ENCODE peak calls at places on chromosomes 2 and 18, in ten cellular contexts. W is endodermal cell, F is endothelial cell of umbilical vein, S is K562, E is IMR-90, H is fibroblast of lung, C is PC-3, N is astrocyte, P is keratinocyte, J is GM12878. L is an unnamed sample.

GRCh38 chr2:241959751-241960269 is 90.3 kb downstream of the RTP5 start:
- DNase-seq in F (no peak), W (no peak), N (no peak), E (no peak), J (no peak), S (no peak), H (no peak), C (no peak), P (no peak), L (no peak)

GRCh38 chr2:241291152-241291551 is 24.3 kb downstream of the HDLBP start:
- DNase-seq in N (no peak), F (no peak), J (no peak), W (no peak), P (no peak), H (no peak), E (no peak), S (no peak), C (no peak), L (no peak)

GRCh38 chr18:11052800-11053199 is 96.6 kb downstream of the PIEZO2 start:
- DNase-seq in N (peak; percentile 34), P (no peak), J (no peak), C (no peak), E (peak; percentile 81), S (no peak), F (no peak), W (no peak), H (peak; percentile 36), L (no peak)

GRCh38 chr18:38459086-38459485 is 893.5 kb upstream of the CELF4 start:
- DNase-seq in C (no peak), W (no peak), N (no peak), J (no peak), P (no peak), E (no peak), F (no peak), S (no peak), H (no peak), L (no peak)

GRCh38 chr2:179543361-179543901 is 278.8 kb upstream of the SESTD1 start:
- DNase-seq in F (no peak), P (no peak), E (peak; percentile 10), C (peak; percentile 59), H (peak; percentile 2), J (no peak), S (no peak), W (no peak), N (peak; percentile 41), L (no peak)

GRCh38 chr2:166784296-166784946 is 103.9 kb upstream of the XIRP2 start:
- DNase-seq in J (no peak), H (no peak), W (peak; percentile 50), E (no peak), P (no peak), N (no peak), S (no peak), F (no peak), C (no peak), L (no peak)

GRCh38 chr2:8438476-8438875 is 243.4 kb upstream of the ID2 start:
- DNase-seq in N (no peak), F (no peak), C (no peak), E (no peak), H (no peak), S (no peak), P (no peak), W (no peak), J (no peak), L (no peak)

GRCh38 chr2:138421971-138422335 is 79.6 kb upstream of the SPOPL start:
- DNase-seq in P (peak; percentile 79), C (peak; percentile 88), S (no peak), E (peak; percentile 76), H (peak; percentile 68), F (peak; percentile 83), J (no peak), N (peak; percentile 87), W (no peak), L (no peak)

GRCh38 chr2:45820048-45820447 is 168.6 kb downstream of the PRKCE start:
- DNase-seq in W (no peak), C (no peak), P (no peak), H (no peak), F (no peak), N (no peak), J (no peak), S (no peak), E (no peak), L (no peak)

GRCh38 chr2:1891147-1891546 is 146.8 kb upstream of the PXDN start:
- DNase-seq in C (no peak), N (no peak), S (no peak), W (no peak), E (no peak), F (no peak), J (no peak), H (no peak), P (no peak), L (no peak)

GRCh38 chr2:42053482-42053790 is 5.6 kb downstream of the PKDCC start:
- DNase-seq in N (no peak), S (no peak), J (no peak), C (no peak), E (no peak), P (no peak), W (no peak), H (no peak), F (no peak), L (no peak)

GRCh38 chr2:217289909-217290283 is 430.0 kb upstream of the TNP1 start:
- DNase-seq in S (no peak), F (no peak), E (peak; percentile 69), C (peak; percentile 74), J (no peak), H (peak; percentile 42), W (no peak), P (no peak), N (peak; percentile 91), L (no peak)

GRCh38 chr2:1864981-1865421 is 120.7 kb upstream of the PXDN start:
- DNase-seq in S (no peak), N (no peak), C (no peak), F (no peak), J (no peak), W (peak; percentile 66), P (no peak), H (no peak), E (no peak), L (no peak)

GRCh38 chr18:3875376-3875775 is 425.4 kb downstream of the TGIF1 start:
- DNase-seq in C (no peak), W (no peak), J (no peak), P (no peak), F (no peak), H (no peak), E (no peak), N (no peak), S (no peak), L (no peak)

GRCh38 chr2:113085542-113085941 is 17.8 kb downstream of the IL1F10 start:
- DNase-seq in N (no peak), C (no peak), P (no peak), E (no peak), S (no peak), F (no peak), H (no peak), J (no peak), W (no peak), L (no peak)

GRCh38 chr2:113081458-113082210 is 13.9 kb downstream of the IL1F10 start:
- DNase-seq in C (no peak), H (no peak), J (no peak), N (no peak), P (no peak), F (no peak), E (no peak), S (no peak), W (no peak), L (no peak)

GRCh38 chr2:113088173-113088992 is 20.6 kb downstream of the IL1F10 start:
- DNase-seq in E (no peak), F (no peak), C (no peak), H (no peak), P (no peak), S (no peak), N (no peak), W (no peak), J (no peak), L (no peak)

GRCh38 chr2:113083311-113083710 is 15.5 kb downstream of the IL1F10 start:
- DNase-seq in S (no peak), W (no peak), H (no peak), F (no peak), E (no peak), N (no peak), P (no peak), C (no peak), J (no peak), L (no peak)

GRCh38 chr2:113084249-113085000 is 16.7 kb downstream of the IL1F10 start:
- DNase-seq in J (no peak), H (peak; percentile 18), C (peak; percentile 60), N (no peak), F (no peak), W (no peak), E (no peak), P (no peak), S (no peak), L (no peak)
- TF ChIP-seq CTCF in J (peak; percentile 28), H (peak; percentile 49), C (peak; percentile 75), N (peak; percentile 52), F (peak; percentile 10), W (peak; percentile 69), E (peak; percentile 29), P (peak; percentile 51), S (no peak), L (peak; percentile 32)

GRCh38 chr2:60837123-60837522 is 44.3 kb upstream of the REL start:
- DNase-seq in F (no peak), N (no peak), W (no peak), E (no peak), H (no peak), J (peak; percentile 80), P (no peak), C (no peak), S (no peak), L (no peak)
- H3K9ac ChIP-seq in F (no peak overlapping the region), N (no peak overlapping the region), W (no peak overlapping the region), E (no peak overlapping the region), H (no peak overlapping the region), J (no peak overlapping the region), P (no peak overlapping the region), C (no peak overlapping the region), S (no peak overlapping the region), L (no peak overlapping the region)

GRCh38 chr2:109260886-109261700 is 132.1 kb downstream of the SH3RF3 start:
- DNase-seq in E (peak; percentile 34), F (no peak), S (no peak), J (no peak), W (peak; percentile 80), H (no peak), C (peak; percentile 18), N (no peak), P (no peak), L (no peak)
- TF ChIP-seq CTCF in E (peak; percentile 34), F (peak; percentile 45), S (peak; percentile 17), J (peak; percentile 31), W (peak; percentile 68), H (peak; percentile 35), C (peak; percentile 51), N (peak; percentile 18), P (no peak), L (peak; percentile 21)

DNA sequence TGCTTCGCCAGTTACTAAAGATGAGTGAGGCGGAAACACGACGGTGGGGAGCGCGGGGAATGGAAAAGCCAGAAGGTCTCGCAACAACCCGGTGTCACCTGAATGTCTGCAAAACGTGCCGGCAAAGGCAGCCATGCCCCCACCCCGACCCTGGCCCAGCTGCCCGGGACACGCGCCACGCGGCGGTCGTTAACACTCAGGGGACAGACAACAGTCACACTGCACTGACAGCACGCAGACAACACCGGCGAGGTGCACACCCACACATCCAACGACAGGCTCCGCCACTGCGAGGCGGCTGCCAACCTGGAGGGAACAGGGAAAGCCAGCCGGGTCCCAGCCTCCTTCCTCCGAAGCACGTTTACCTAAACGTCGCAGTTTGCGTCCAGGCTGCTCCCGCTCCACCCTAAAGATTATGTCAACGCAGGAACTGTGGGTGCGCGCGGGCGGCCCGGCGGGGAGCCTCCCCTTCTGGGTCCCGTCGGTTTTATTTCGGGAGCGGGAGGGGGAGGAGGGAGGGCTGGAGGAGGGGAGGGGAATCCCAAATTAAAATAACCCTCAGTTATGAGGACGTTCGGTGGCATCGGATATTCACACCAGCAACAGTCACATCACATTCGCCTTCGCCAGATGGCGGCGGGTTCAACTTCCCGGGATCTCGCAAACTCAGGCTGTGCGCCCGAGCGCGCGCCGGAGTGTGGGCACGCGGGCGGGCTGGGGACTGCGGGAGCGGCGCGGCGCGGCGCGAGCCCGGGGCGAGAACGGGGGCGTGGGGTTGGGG is 694 bp downstream of the PTGR3 start:
- DNase-seq in H (peak; percentile 65), W (peak; percentile 82), N (peak; percentile 54), P (no peak), E (peak; percentile 60), C (peak; percentile 37), S (peak; percentile 58), J (no peak), F (peak; percentile 43), L (peak; percentile 85)
- H3K9ac ChIP-seq in H (peak overlapping the region; percentile 76), W (peak overlapping the region; percentile 25), N (peak overlapping the region; percentile 76), P (peak overlapping the region; percentile 81), E (peak overlapping the region; percentile 85), C (peak overlapping the region; percentile 81), S (peak overlapping the region; percentile 73), J (peak overlapping the region; percentile 83), F (peak overlapping the region; percentile 86), L (peak overlapping the region; percentile 87)

L was measured in kidney.